ENCODE peak calls at places on chromosomes 4 and X, in five cellular contexts. One of them, this sample, is unnamed.

GRCh38 chr4:139521764-139522373 is 34.1 kb downstream of the SETD7 start:
- DNase-seq in tibial nerve: no peak
- DNase-seq in brain microvascular endothelial cell: no peak
- DNase-seq in dorsolateral prefrontal cortex: no peak
- DNase-seq in tibial artery: no peak
- DNase-seq in this sample: no peak

GRCh38 chrX:12979630-12980015 is 4.7 kb downstream of the TMSB4X start:
- DNase-seq in tibial artery: no peak
- DNase-seq in dorsolateral prefrontal cortex: no peak
- DNase-seq in brain microvascular endothelial cell: no peak
- DNase-seq in tibial nerve: no peak
- DNase-seq in this sample: no peak

GRCh38 chr4:69764311-69764710 is 3.9 kb upstream of the SULT1B1 start:
- DNase-seq in tibial artery: no peak
- DNase-seq in tibial nerve: no peak
- DNase-seq in brain microvascular endothelial cell: no peak
- DNase-seq in dorsolateral prefrontal cortex: no peak
- DNase-seq in this sample: no peak

GRCh38 chr4:54971474-54971950 is 153.9 kb downstream of the KDR start:
- DNase-seq in tibial nerve: no peak
- DNase-seq in tibial artery: no peak
- DNase-seq in brain microvascular endothelial cell: peak
- DNase-seq in dorsolateral prefrontal cortex: no peak
- DNase-seq in this sample: no peak

GRCh38 chrX:97074400-97074799 is 190.7 kb downstream of the RPA4 start:
- DNase-seq in dorsolateral prefrontal cortex: no peak
- DNase-seq in brain microvascular endothelial cell: no peak
- DNase-seq in tibial artery: no peak
- DNase-seq in tibial nerve: no peak
- DNase-seq in this sample: no peak

GRCh38 chr4:25813705-25814104 is 49.1 kb downstream of the SEL1L3 start:
- DNase-seq in tibial artery: no peak
- DNase-seq in dorsolateral prefrontal cortex: no peak
- DNase-seq in tibial nerve: no peak
- DNase-seq in brain microvascular endothelial cell: peak
- DNase-seq in this sample: no peak

GRCh38 chr4:183637461-183637860 is 21.5 kb downstream of the RWDD4 start:
- DNase-seq in dorsolateral prefrontal cortex: no peak
- DNase-seq in tibial nerve: no peak
- DNase-seq in tibial artery: no peak
- DNase-seq in brain microvascular endothelial cell: no peak
- DNase-seq in this sample: no peak

GRCh38 chr4:5018096-5018495 is 1.2 kb downstream of the CYTL1 start:
- DNase-seq in tibial nerve: no peak
- DNase-seq in tibial artery: no peak
- DNase-seq in brain microvascular endothelial cell: no peak
- DNase-seq in dorsolateral prefrontal cortex: no peak
- DNase-seq in this sample: no peak

GRCh38 chr4:16192067-16192466 is 34.2 kb downstream of the TAPT1 start:
- DNase-seq in tibial artery: no peak
- DNase-seq in brain microvascular endothelial cell: no peak
- DNase-seq in tibial nerve: no peak
- DNase-seq in dorsolateral prefrontal cortex: no peak
- DNase-seq in this sample: no peak

GRCh38 chrX:39877919-39878318 is 219.8 kb downstream of the BCOR start:
- DNase-seq in dorsolateral prefrontal cortex: no peak
- DNase-seq in brain microvascular endothelial cell: no peak
- DNase-seq in tibial artery: no peak
- DNase-seq in tibial nerve: no peak
- DNase-seq in this sample: no peak

GRCh38 chr4:150217192-150217591 is 138.9 kb downstream of the DCLK2 start:
- DNase-seq in dorsolateral prefrontal cortex: no peak
- DNase-seq in tibial artery: no peak
- DNase-seq in brain microvascular endothelial cell: peak
- DNase-seq in tibial nerve: no peak
- DNase-seq in this sample: no peak

GRCh38 chrX:97846718-97847237 is 963.1 kb downstream of the RPA4 start:
- DNase-seq in dorsolateral prefrontal cortex: no peak
- DNase-seq in tibial nerve: no peak
- DNase-seq in brain microvascular endothelial cell: no peak
- DNase-seq in tibial artery: no peak
- DNase-seq in this sample: no peak

GRCh38 chr4:77007358-77008230 is 58.0 kb downstream of the SEPTIN11 start:
- DNase-seq in tibial nerve: no peak
- DNase-seq in tibial artery: no peak
- DNase-seq in brain microvascular endothelial cell: peak
- DNase-seq in dorsolateral prefrontal cortex: no peak
- DNase-seq in this sample: no peak

GRCh38 chrX:154517101-154517781 is 1.2 kb upstream of the FAM3A start:
- DNase-seq in dorsolateral prefrontal cortex: no peak
- DNase-seq in tibial nerve: no peak
- DNase-seq in brain microvascular endothelial cell: no peak
- DNase-seq in tibial artery: no peak
- DNase-seq in this sample: no peak

GRCh38 chr4:74464291-74464690 is 19.4 kb downstream of the AREG start:
- DNase-seq in brain microvascular endothelial cell: no peak
- DNase-seq in tibial artery: no peak
- DNase-seq in tibial nerve: no peak
- DNase-seq in dorsolateral prefrontal cortex: no peak
- DNase-seq in this sample: no peak

GRCh38 chr4:6107114-6107791 is 89.0 kb upstream of the C4orf50 start:
- DNase-seq in tibial artery: no peak
- DNase-seq in brain microvascular endothelial cell: no peak
- DNase-seq in dorsolateral prefrontal cortex: no peak
- DNase-seq in tibial nerve: no peak
- DNase-seq in this sample: no peak

GRCh38 chr4:39637572-39638357 is 900 bp downstream of the SMIM14 start:
- DNase-seq in brain microvascular endothelial cell: peak
- DNase-seq in tibial artery: no peak
- DNase-seq in dorsolateral prefrontal cortex: peak
- DNase-seq in tibial nerve: peak
- DNase-seq in this sample: peak

GRCh38 chr4:84497220-84497834 is 1.8 kb downstream of the NKX6-1 start:
- DNase-seq in tibial nerve: no peak
- DNase-seq in dorsolateral prefrontal cortex: no peak
- DNase-seq in brain microvascular endothelial cell: no peak
- DNase-seq in tibial artery: no peak
- DNase-seq in this sample: no peak

GRCh38 chr4:3226944-3227343 is 22.0 kb upstream of the MSANTD1 start:
- DNase-seq in dorsolateral prefrontal cortex: no peak
- DNase-seq in brain microvascular endothelial cell: no peak
- DNase-seq in tibial nerve: no peak
- DNase-seq in tibial artery: peak
- DNase-seq in this sample: no peak

GRCh38 chrX:113929004-113929403 is 654.9 kb upstream of the HTR2C start:
- DNase-seq in tibial artery: no peak
- DNase-seq in tibial nerve: no peak
- DNase-seq in dorsolateral prefrontal cortex: no peak
- DNase-seq in brain microvascular endothelial cell: peak
- DNase-seq in this sample: no peak
- TF ChIP-seq CTCF in tibial artery: no peak
- TF ChIP-seq CTCF in tibial nerve: no peak
- TF ChIP-seq CTCF in dorsolateral prefrontal cortex: peak
- TF ChIP-seq CTCF in brain microvascular endothelial cell: peak
- TF ChIP-seq CTCF in this sample: no peak

GRCh38 chr4:144591401-144591800 is 54.6 kb upstream of the HHIP start:
- DNase-seq in tibial artery: no peak
- DNase-seq in brain microvascular endothelial cell: peak
- DNase-seq in tibial nerve: no peak
- DNase-seq in dorsolateral prefrontal cortex: no peak
- DNase-seq in this sample: no peak
- TF ChIP-seq CTCF in tibial artery: no peak
- TF ChIP-seq CTCF in brain microvascular endothelial cell: no peak
- TF ChIP-seq CTCF in tibial nerve: no peak
- TF ChIP-seq CTCF in dorsolateral prefrontal cortex: no peak
- TF ChIP-seq CTCF in this sample: no peak

DNA sequence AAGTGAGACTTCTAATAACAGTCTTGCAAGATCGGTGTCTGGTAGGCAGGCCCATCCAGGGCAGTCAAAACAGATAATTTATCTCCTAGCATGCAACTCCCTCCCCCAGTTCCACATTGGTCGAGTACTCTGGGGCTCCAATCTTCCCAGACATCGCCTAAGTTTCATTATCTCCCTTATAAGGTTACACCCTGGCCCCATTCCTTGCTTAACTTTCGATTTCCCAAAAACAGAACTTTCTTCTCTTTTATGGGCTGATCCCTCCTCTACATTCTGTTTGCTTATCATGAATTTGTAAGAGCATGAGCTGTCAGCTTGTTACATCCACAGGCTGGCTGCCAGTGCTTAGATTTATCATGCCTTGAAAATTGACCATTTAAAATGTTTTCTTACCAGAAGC is 471.3 kb downstream of the TECRL start:
- DNase-seq in tibial nerve: no peak
- DNase-seq in dorsolateral prefrontal cortex: no peak
- DNase-seq in tibial artery: no peak
- DNase-seq in brain microvascular endothelial cell: no peak
- DNase-seq in this sample: no peak
- TF ChIP-seq CTCF in tibial nerve: no peak
- TF ChIP-seq CTCF in dorsolateral prefrontal cortex: no peak
- TF ChIP-seq CTCF in tibial artery: no peak
- TF ChIP-seq CTCF in brain microvascular endothelial cell: no peak
- TF ChIP-seq CTCF in this sample: no peak

DNA sequence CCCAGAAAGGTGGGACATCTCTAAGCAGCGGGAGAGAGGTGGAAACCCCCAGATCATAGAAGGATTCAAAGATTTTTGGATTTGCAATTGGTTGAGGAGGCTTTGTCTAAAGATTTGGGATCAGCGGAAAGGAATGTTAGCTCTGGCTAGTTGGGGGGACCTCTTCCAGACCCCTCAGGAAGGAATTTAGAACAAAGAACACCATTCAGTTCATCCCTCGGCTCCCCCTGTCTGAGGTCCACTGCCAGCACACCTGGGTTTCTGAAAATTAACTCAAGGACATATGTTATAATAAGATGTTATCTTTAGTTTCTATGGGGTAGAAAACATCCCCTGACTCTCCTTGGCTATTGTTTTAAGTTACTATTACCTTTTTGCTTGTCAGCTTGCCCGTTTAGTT is 163.6 kb downstream of the CEP135 start:
- DNase-seq in tibial artery: no peak
- DNase-seq in dorsolateral prefrontal cortex: no peak
- DNase-seq in brain microvascular endothelial cell: no peak
- DNase-seq in tibial nerve: no peak
- DNase-seq in this sample: no peak
- TF ChIP-seq CTCF in tibial artery: no peak
- TF ChIP-seq CTCF in dorsolateral prefrontal cortex: no peak
- TF ChIP-seq CTCF in brain microvascular endothelial cell: no peak
- TF ChIP-seq CTCF in tibial nerve: no peak
- TF ChIP-seq CTCF in this sample: no peak

DNA sequence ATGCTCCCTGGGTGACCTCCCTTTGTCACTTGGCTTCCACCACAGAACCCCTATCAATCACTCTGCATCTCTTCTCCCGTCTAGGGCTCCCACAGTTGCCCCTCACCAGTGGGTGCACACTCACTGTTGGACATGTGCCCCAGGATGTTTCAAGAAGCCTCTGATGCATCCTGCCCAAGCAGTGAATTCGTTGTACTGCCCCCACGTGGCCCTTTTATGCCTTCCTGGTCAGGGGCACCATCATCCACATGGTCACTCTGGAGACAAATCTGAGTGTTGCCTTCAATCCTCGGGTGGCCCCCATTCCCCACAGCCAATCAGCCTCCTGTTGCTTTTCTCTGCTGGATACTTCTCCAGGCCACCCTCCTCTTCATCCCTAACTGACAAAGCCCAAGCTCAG is 12.2 kb downstream of the ITIH6 start:
- DNase-seq in tibial artery: no peak
- DNase-seq in brain microvascular endothelial cell: no peak
- DNase-seq in dorsolateral prefrontal cortex: no peak
- DNase-seq in tibial nerve: no peak
- DNase-seq in this sample: no peak
- TF ChIP-seq CTCF in tibial artery: no peak
- TF ChIP-seq CTCF in brain microvascular endothelial cell: peak
- TF ChIP-seq CTCF in dorsolateral prefrontal cortex: no peak
- TF ChIP-seq CTCF in tibial nerve: no peak
- TF ChIP-seq CTCF in this sample: no peak

DNA sequence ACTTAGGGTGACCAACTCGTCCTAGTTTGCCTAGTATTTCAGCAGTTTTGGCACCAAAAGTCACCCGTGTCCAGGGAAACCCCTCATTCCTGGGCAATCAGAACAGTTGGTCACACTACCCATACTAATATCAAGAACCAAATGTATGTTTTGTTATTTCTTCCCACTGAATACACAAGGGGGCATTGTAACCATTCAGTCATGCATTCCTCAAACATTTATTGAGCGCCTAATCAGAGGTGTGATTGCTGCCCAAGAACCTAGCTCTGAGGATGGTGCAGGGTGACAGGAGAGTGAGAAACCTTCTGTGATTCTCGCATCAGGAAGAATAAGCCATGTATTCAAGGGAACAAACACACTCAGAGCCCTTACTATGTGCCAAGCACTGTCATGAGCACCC is 69.8 kb upstream of the RAI2 start:
- DNase-seq in tibial artery: no peak
- DNase-seq in dorsolateral prefrontal cortex: no peak
- DNase-seq in brain microvascular endothelial cell: no peak
- DNase-seq in tibial nerve: no peak
- DNase-seq in this sample: no peak
- TF ChIP-seq CTCF in tibial artery: no peak
- TF ChIP-seq CTCF in dorsolateral prefrontal cortex: no peak
- TF ChIP-seq CTCF in brain microvascular endothelial cell: no peak
- TF ChIP-seq CTCF in tibial nerve: no peak
- TF ChIP-seq CTCF in this sample: no peak

GRCh38 chrX:136250191-136251041 is 784 bp downstream of the MAP7D3 start:
- DNase-seq in dorsolateral prefrontal cortex: no peak
- DNase-seq in tibial artery: no peak
- DNase-seq in brain microvascular endothelial cell: no peak
- DNase-seq in tibial nerve: no peak
- DNase-seq in this sample: no peak
- TF ChIP-seq CTCF in dorsolateral prefrontal cortex: no peak
- TF ChIP-seq CTCF in tibial artery: no peak
- TF ChIP-seq CTCF in brain microvascular endothelial cell: no peak
- TF ChIP-seq CTCF in tibial nerve: no peak
- TF ChIP-seq CTCF in this sample: no peak

DNA sequence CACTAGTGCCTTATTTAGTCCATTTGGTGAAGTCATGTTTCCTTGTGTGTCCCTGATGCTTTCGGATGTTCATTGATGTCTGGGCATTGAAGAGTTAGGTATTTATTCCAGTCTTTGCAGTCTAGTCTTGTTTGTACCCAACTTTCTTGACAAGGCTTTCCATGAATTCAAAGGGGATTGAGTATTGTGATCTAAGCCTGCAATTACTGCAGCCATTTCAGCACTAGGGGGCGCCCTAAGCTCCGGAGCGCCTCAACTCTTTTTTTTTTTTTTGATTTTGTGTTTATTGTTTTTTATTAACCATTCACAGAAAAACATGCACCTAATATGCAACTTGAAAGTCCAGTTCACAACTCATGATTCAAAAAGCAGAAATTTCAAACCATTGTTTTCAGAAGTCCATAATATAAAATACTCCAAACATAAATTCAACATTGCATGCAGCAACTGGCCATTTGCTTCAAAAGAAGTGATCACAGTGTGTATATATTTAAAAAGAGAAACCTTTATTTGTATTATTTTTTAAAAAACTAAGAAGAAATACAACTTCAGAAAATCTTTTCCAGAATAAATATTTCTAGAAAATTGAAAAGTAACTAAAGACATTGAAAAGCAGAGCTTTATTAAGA is 59.2 kb downstream of the PTPN13 start:
- DNase-seq in tibial artery: no peak
- DNase-seq in dorsolateral prefrontal cortex: no peak
- DNase-seq in tibial nerve: no peak
- DNase-seq in brain microvascular endothelial cell: no peak
- DNase-seq in this sample: no peak
- TF ChIP-seq CTCF in tibial artery: no peak
- TF ChIP-seq CTCF in dorsolateral prefrontal cortex: no peak
- TF ChIP-seq CTCF in tibial nerve: no peak
- TF ChIP-seq CTCF in brain microvascular endothelial cell: peak
- TF ChIP-seq CTCF in this sample: peak